ENCODE peak calls at places on chromosomes 13 and 19, in five cellular contexts. Q is thoracic aorta, N is endodermal cell, F is lower leg skin, D is body of pancreas. H is an unnamed sample.

GRCh38 chr19:33226550-33227241 is 1.0 kb upstream of the SLC7A10 start:
- DNase-seq in Q (no peak), N (peak), F (no peak), D (peak), H (no peak)

GRCh38 chr13:97967948-97968347 is 14.5 kb downstream of the IPO5 start:
- DNase-seq in Q (no peak), N (no peak), F (no peak), D (no peak), H (no peak)

GRCh38 chr13:80010286-80010831 is 330.6 kb downstream of the SPRY2 start:
- DNase-seq in Q (no peak), N (no peak), F (no peak), D (peak), H (no peak)

GRCh38 chr13:25432686-25433085 is 60.9 kb downstream of the ATP8A2 start:
- DNase-seq in Q (no peak), N (no peak), F (no peak), D (no peak), H (no peak)

GRCh38 chr13:40668335-40668734 is 1.9 kb upstream of the FOXO1 start:
- DNase-seq in Q (no peak), N (peak), F (peak), D (no peak), H (no peak)

GRCh38 chr19:18479964-18480723 is 41.7 kb downstream of the ELL start:
- DNase-seq in Q (peak), N (no peak), F (peak), D (peak), H (no peak)

GRCh38 chr13:37138169-37138568 is 32.7 kb upstream of the CSNK1A1L start:
- DNase-seq in Q (no peak), N (peak), F (no peak), D (no peak), H (no peak)

GRCh38 chr19:46944918-46945628 is 74.6 kb upstream of the NPAS1 start:
- DNase-seq in Q (peak), N (peak), F (peak), D (peak), H (no peak)

GRCh38 chr19:39303373-39304184 is 7.4 kb downstream of the IFNL1 start:
- DNase-seq in Q (no peak), N (peak), F (no peak), D (no peak), H (no peak)

GRCh38 chr13:99997702-99998219 is 16.2 kb downstream of the ZIC2 start:
- DNase-seq in Q (no peak), N (no peak), F (no peak), D (no peak), H (no peak)

GRCh38 chr13:99993660-99994455 is 12.3 kb downstream of the ZIC2 start:
- DNase-seq in Q (no peak), N (no peak), F (no peak), D (no peak), H (no peak)

GRCh38 chr13:99996177-99996705 is 14.7 kb downstream of the ZIC2 start:
- DNase-seq in Q (no peak), N (peak), F (no peak), D (no peak), H (no peak)

GRCh38 chr13:99995104-99995502 is 13.5 kb downstream of the ZIC2 start:
- DNase-seq in Q (no peak), N (no peak), F (no peak), D (no peak), H (no peak)

GRCh38 chr13:99995503-99996176 is 14.1 kb downstream of the ZIC2 start:
- DNase-seq in Q (no peak), N (peak), F (no peak), D (no peak), H (no peak)
- H3K4me3 ChIP-seq in Q (peak), N (peak), F (no peak), D (no peak), H (no peak)

GRCh38 chr19:23440207-23440606 is 44.9 kb upstream of the ZNF91 start:
- DNase-seq in Q (no peak), N (peak), F (no peak), D (no peak), H (no peak)
- TF ChIP-seq CTCF in Q (no peak), N (no peak), F (no peak), D (no peak), H (peak)

GRCh38 chr19:48573163-48573505 is 21.2 kb downstream of the SULT2B1 start:
- DNase-seq in Q (no peak), N (no peak), F (no peak), D (no peak), H (no peak)

GRCh38 chr19:48571378-48572162 is 19.6 kb downstream of the SULT2B1 start:
- DNase-seq in Q (no peak), N (no peak), F (no peak), D (no peak), H (no peak)

GRCh38 chr19:48565090-48565489 is 13.1 kb downstream of the SULT2B1 start:
- DNase-seq in Q (no peak), N (peak), F (no peak), D (no peak), H (no peak)

GRCh38 chr19:48569814-48570213 is 17.8 kb downstream of the SULT2B1 start:
- DNase-seq in Q (no peak), N (no peak), F (no peak), D (no peak), H (no peak)

DNA sequence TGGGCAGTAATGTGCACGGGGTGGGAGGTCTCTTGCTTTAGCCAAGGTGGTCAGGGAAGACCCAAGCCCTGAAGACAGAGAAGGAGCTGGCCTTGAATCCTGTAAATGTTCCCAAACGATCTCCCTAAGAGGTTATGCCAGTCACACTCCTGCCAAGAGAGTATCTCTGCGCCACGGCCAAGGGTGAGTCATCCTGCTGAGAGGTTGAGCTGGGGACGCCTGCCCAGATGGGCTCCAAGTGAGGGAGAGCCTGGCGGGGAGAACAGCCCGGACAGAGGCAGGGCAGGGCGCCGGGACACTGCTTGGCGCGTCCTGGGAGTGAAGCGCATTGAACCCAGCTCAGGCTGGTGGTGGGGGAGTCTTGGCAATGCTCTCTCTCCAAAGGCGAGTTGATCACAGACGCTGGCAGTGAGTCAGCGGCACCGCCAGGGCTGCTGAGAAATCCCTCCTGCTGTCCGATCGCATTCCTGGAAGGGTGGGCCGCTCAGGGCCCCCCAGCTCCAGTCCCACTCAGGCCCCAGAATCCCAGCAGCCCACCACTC is 16.4 kb downstream of the SULT2B1 start:
- DNase-seq in Q (peak), N (peak), F (peak), D (peak), H (no peak)
- H3K4me3 ChIP-seq in Q (peak), N (no peak), F (no peak), D (no peak), H (no peak)

GRCh38 chr13:29591310-29591709 is 4.2 kb downstream of the SLC7A1 start:
- DNase-seq in Q (no peak), N (no peak), F (no peak), D (no peak), H (no peak)

GRCh38 chr13:29587645-29588044 is 7.8 kb downstream of the SLC7A1 start:
- DNase-seq in Q (no peak), N (no peak), F (no peak), D (no peak), H (no peak)

GRCh38 chr13:29593605-29594297 is 1.7 kb downstream of the SLC7A1 start:
- DNase-seq in Q (no peak), N (no peak), F (no peak), D (no peak), H (no peak)

GRCh38 chr13:29589234-29589633 is 6.3 kb downstream of the SLC7A1 start:
- DNase-seq in Q (no peak), N (no peak), F (no peak), D (no peak), H (no peak)

DNA sequence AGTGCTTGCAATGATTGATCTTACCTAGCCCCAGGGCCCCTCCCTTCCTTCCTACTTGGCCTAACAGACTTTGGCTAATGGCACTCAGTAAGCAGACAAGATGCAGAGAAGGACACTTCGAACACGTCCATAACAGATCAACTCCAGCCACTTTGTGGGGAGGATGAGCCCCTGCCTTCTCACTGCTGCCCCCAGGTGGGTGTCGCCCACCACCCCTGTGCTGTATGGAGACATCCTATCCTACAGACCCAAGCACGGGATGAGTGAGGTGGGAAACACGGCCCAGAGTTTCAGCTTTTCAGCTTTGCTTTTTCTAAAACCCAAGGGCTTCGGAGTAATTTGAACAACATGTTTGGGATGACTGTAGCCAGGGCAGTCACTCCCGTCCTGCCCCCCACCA is 5.5 kb downstream of the SLC7A1 start:
- DNase-seq in Q (no peak), N (peak), F (no peak), D (no peak), H (no peak)
- TF ChIP-seq CTCF in Q (no peak), N (peak), F (no peak), D (no peak), H (peak)

GRCh38 chr19:49157445-49158224 is at the start of gene TRPM4:
- DNase-seq in Q (peak), N (peak), F (peak), D (peak), H (no peak)
- H3K4me3 ChIP-seq in Q (peak), N (peak), F (peak), D (peak), H (no peak)

GRCh38 chr19:5137571-5138124 is 168.7 kb downstream of the KDM4B start:
- DNase-seq in Q (no peak), N (peak), F (no peak), D (peak), H (no peak)
- TF ChIP-seq CTCF in Q (no peak), N (peak), F (no peak), D (no peak), H (peak)

H was measured in GM12864.